ENCODE peak calls at places on chromosomes 16 and 17, in seven cellular contexts. J, C, I, G, W, E and H are unnamed samples. For H3K4me1, the result is how much of the 10 kb centered on the place peaks cover.

GRCh38 chr16:31063495-31063842 is 10.6 kb downstream of the ZNF668 start:
- DNase-seq in C (no peak), J (no peak), W (no peak), I (no peak), G (no peak), E (no peak), H (no peak)

GRCh38 chr17:82507631-82508175 is 11.8 kb upstream of the FOXK2 start:
- DNase-seq in J (no peak), W (no peak), G (no peak), E (no peak), I (no peak), C (no peak), H (no peak)

GRCh38 chr16:7805997-7806396 is 473.4 kb downstream of the RBFOX1 start:
- DNase-seq in G (no peak), I (no peak), C (no peak), W (no peak), E (no peak), J (no peak), H (no peak)

GRCh38 chr17:56594528-56595418 is 1.3 kb downstream of the NOG start:
- DNase-seq in W (no peak), C (no peak), I (no peak), E (peak), J (peak), G (no peak), H (no peak)

GRCh38 chr16:49967012-49967559 is 57.9 kb upstream of the CNEP1R1 start:
- DNase-seq in I (no peak), E (no peak), G (no peak), C (no peak), W (no peak), J (no peak), H (peak)

GRCh38 chr16:88624977-88625576 is 13.3 kb upstream of the IL17C start:
- DNase-seq in I (no peak), W (no peak), J (no peak), C (no peak), G (no peak), E (no peak), H (no peak)

GRCh38 chr16:8852534-8852933 is 16.3 kb downstream of the CARHSP1 start:
- DNase-seq in J (no peak), E (no peak), W (no peak), G (no peak), C (no peak), I (peak), H (no peak)

GRCh38 chr17:47698749-47699535 is 5.0 kb downstream of the TBKBP1 start:
- DNase-seq in I (no peak), G (no peak), C (no peak), W (peak), J (peak), E (peak), H (peak)

GRCh38 chr16:47732122-47732805 is 271.1 kb downstream of the PHKB start:
- DNase-seq in I (no peak), G (no peak), E (no peak), J (no peak), W (no peak), C (no peak), H (no peak)

GRCh38 chr17:55730380-55730779 is 7.7 kb upstream of the TMEM100 start:
- DNase-seq in G (no peak), E (no peak), J (no peak), W (no peak), I (no peak), C (no peak), H (no peak)

GRCh38 chr17:50925296-50925891 is 59.2 kb upstream of the TOB1 start:
- DNase-seq in I (no peak), W (no peak), G (no peak), J (no peak), E (no peak), C (no peak), H (no peak)

GRCh38 chr16:84588991-84589390 is 28.9 kb downstream of the COTL1 start:
- DNase-seq in W (no peak), G (no peak), C (no peak), J (no peak), I (no peak), E (no peak), H (no peak)

GRCh38 chr17:45332989-45333701 is 16.3 kb upstream of the MAP3K14 start:
- DNase-seq in G (no peak), I (peak), J (peak), E (no peak), C (no peak), W (no peak), H (no peak)

GRCh38 chr16:80991792-80992430 is 14.8 kb downstream of the CMC2 start:
- DNase-seq in G (no peak), E (no peak), C (no peak), J (no peak), I (no peak), W (no peak), H (no peak)

GRCh38 chr17:27577884-27578717 is 52.9 kb upstream of the LGALS9 start:
- DNase-seq in W (no peak), E (peak), C (no peak), J (no peak), G (no peak), I (no peak), H (peak)

GRCh38 chr16:87350681-87351319 is 32.8 kb downstream of the FBXO31 start:
- DNase-seq in I (no peak), J (no peak), C (no peak), W (no peak), E (no peak), G (no peak), H (no peak)

GRCh38 chr17:10336393-10336792 is 36.4 kb downstream of the MYH13 start:
- DNase-seq in G (no peak), W (no peak), J (no peak), C (no peak), I (no peak), E (no peak), H (no peak)

GRCh38 chr17:42414782-42415409 is 8.2 kb downstream of the CAVIN1 start:
- DNase-seq in J (peak), I (no peak), G (no peak), E (no peak), C (peak), W (peak), H (no peak)

GRCh38 chr16:55488306-55488705 is 9.3 kb downstream of the MMP2 start:
- DNase-seq in G (no peak), E (no peak), J (no peak), I (peak), C (no peak), W (no peak), H (no peak)

GRCh38 chr17:62057696-62058095 is 7.4 kb downstream of the MED13 start:
- DNase-seq in I (no peak), G (no peak), E (no peak), W (no peak), C (no peak), J (no peak), H (no peak)

GRCh38 chr16:87465306-87465705 is 27.5 kb downstream of the ZCCHC14 start:
- DNase-seq in G (peak), W (peak), E (peak), J (peak), C (peak), I (peak), H (peak)

GRCh38 chr17:1087381-1088241 is 90.7 kb downstream of the TIMM22 start:
- DNase-seq in E (peak), C (peak), W (peak), I (peak), G (peak), J (peak), H (peak)

GRCh38 chr17:44170499-44171201 is at the start of gene ASB16:
- DNase-seq in E (peak), I (no peak), J (no peak), C (no peak), W (no peak), G (no peak), H (peak)

GRCh38 chr16:81315271-81316175 is 761 bp downstream of the GAN start:
- DNase-seq in G (no peak), I (peak), C (peak), W (peak), E (peak), J (peak), H (peak)

GRCh38 chr17:81910840-81911276 is 341 bp downstream of the PCYT2 start:
- DNase-seq in G (no peak), C (no peak), J (peak), I (no peak), W (no peak), E (peak), H (no peak)

GRCh38 chr17:10737168-10737622 is 7.4 kb upstream of the TMEM220 start:
- DNase-seq in E (peak), W (peak), C (peak), G (peak), I (peak), J (peak), H (peak)

GRCh38 chr17:8022358-8023038 is 16.4 kb upstream of the ALOX15B start:
- DNase-seq in C (no peak), W (no peak), E (no peak), J (peak), I (no peak), G (no peak), H (no peak)

GRCh38 chr16:46883353-46883689 is 841 bp upstream of the GPT2 start:
- DNase-seq in G (no peak), W (no peak), J (no peak), C (no peak), I (no peak), E (peak), H (no peak)

GRCh38 chr17:41324180-41325075 is 8.9 kb upstream of the KRTAP17-1 start:
- DNase-seq in J (no peak), G (no peak), E (peak), W (no peak), C (peak), I (no peak), H (no peak)
- TF ChIP-seq CTCF in J (peak), G (no peak), E (peak), W (no peak), C (peak), I (no peak), H (no peak)

GRCh38 chr16:2042666-2043295 is 4.9 kb downstream of the NTHL1 start:
- DNase-seq in I (no peak), J (no peak), G (no peak), E (no peak), W (no peak), C (no peak), H (no peak)
- H3K4me1 ChIP-seq in I (under half), J (half or more), G (under half), E (under half), W (half or more), C (under half), H (half or more)

DNA sequence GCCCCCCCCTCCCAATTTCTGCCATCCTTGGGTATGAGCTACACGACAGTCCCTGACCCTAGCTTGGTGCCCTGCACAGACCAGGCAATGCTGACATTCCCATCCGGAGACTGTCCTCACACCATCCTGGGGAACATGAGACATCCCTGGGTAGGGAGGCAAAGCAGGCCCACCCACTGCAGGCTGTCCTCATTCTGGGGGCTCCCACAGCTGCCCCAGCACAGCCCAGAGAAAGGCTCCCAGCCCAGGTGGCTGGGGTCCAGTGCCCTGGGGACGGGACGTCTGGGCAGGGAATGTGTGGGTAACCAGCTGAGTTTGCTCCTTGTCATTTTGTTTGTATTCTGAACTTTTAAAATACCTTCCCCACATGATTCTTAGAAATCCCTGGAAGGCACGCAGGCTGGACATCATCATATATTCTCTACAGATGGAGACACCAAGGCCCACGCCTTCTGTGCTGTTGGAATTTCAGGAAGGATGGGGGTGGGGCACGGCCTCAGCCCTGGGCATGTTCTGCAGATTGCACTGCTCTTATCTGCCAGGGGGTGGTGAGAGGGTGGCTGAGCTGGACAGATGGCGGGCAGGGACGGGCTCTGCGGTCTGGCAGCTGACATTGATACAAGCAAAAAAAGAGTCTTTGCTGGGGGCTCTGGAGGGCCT is 28.5 kb downstream of the LRRC75A start:
- DNase-seq in G (no peak), J (no peak), C (no peak), W (no peak), I (peak), E (peak), H (peak)
- TF ChIP-seq CTCF in G (no peak), J (peak), C (no peak), W (no peak), I (peak), E (peak), H (peak)

DNA sequence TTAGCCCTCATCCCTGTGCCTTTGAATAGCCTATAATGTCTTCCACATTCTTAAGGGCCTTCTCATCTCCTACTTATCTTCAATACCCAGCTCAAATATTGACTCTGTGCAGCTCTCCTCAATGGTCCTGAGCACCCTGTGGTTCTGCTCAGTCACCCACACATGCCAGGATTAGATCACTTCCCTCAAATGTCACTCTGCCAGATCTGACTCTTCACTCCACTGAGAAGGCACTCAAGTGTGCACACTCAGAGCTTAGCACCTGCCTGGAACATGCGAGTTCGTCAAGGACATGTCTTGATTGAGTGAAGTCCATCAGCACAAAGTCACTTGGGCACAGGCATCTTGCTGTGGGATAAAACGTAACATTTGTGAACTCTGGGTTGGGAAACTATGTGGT is 404.8 kb downstream of the CDH13 start:
- DNase-seq in E (no peak), J (no peak), G (no peak), I (no peak), C (no peak), W (no peak), H (no peak)
- H3K4me1 ChIP-seq in E (under half), J (under half), G (under half), I (under half), C (under half), W (under half), H (under half)

DNA sequence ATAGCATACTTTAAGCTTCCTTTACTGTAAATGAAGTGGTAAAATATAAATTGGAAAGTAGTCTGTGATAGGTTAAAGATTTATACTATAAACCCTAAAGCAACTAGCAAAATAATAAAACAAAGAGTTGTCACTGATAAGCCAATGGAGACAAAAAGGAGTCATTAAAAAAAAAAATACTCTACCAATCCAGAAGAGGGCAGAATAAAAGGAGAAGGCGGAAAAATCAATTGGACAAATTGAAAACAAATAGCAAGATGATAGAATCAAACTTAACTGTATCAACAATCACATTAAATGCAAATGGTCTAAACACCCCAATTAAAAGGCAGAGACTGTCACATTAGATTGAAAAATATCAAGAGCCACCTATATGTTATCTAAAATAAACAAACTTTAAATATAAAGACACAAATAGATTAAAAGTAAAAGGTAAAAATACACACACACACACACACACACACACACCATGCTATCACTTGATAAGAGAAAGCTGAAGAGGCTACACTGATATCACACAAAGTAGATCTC is 71.8 kb downstream of the CACNG1 start:
- DNase-seq in E (no peak), I (no peak), J (no peak), G (no peak), W (no peak), C (no peak), H (no peak)
- TF ChIP-seq CTCF in E (no peak), I (no peak), J (no peak), G (no peak), W (no peak), C (no peak), H (no peak)